ENCODE peak calls at places on chromosomes 2 and 18, in seven cellular contexts. N is fibroblast of gingiva, G is anterior cingulate cortex, P is GM12891, I is HL-60, O is NCI-H1048, B is Daoy. F is an unnamed sample.

GRCh38 chr2:227363756-227364155 is 15.3 kb downstream of the TM4SF20 start:
- DNase-seq in B (no peak), P (no peak), N (no peak), G (no peak), O (no peak), I (no peak), F (peak; percentile 17)

GRCh38 chr2:148746973-148747372 is 102.4 kb downstream of the EPC2 start:
- DNase-seq in B (no peak), P (no peak), O (no peak), N (no peak), G (no peak), I (no peak), F (no peak)

GRCh38 chr18:2564373-2564772 is 6.9 kb downstream of the METTL4 start:
- DNase-seq in N (no peak), G (no peak), I (no peak), O (no peak), P (no peak), B (no peak), F (no peak)

GRCh38 chr18:36974686-36975085 is 145.8 kb downstream of the KIAA1328 start:
- DNase-seq in I (no peak), P (no peak), N (no peak), O (no peak), G (no peak), B (no peak), F (no peak)

GRCh38 chr2:226797989-226798421 is 1.6 kb downstream of the IRS1 start:
- DNase-seq in N (no peak), B (no peak), P (no peak), I (no peak), G (no peak), O (no peak), F (no peak)

GRCh38 chr2:190533968-190534309 is 583 bp downstream of the NEMP2 start:
- DNase-seq in O (no peak), G (no peak), N (no peak), P (no peak), I (no peak), B (peak; percentile 30), F (no peak)

GRCh38 chr2:124953921-124954320 is 928.8 kb downstream of the CNTNAP5 start:
- DNase-seq in I (no peak), B (no peak), N (no peak), O (no peak), P (no peak), G (no peak), F (no peak)

GRCh38 chr2:231452799-231453508 is 11.3 kb downstream of the NCL start:
- DNase-seq in G (no peak), N (no peak), O (no peak), B (no peak), I (peak; percentile 22), P (no peak), F (no peak)

GRCh38 chr2:149472413-149472812 is 115.2 kb downstream of the MMADHC start:
- DNase-seq in O (no peak), P (no peak), I (no peak), N (no peak), B (no peak), G (no peak), F (no peak)

GRCh38 chr2:65199891-65200290 is 27.7 kb upstream of the ACTR2 start:
- DNase-seq in I (no peak), G (no peak), B (no peak), N (no peak), P (no peak), O (no peak), F (no peak)

GRCh38 chr18:12165038-12165768 is 71.6 kb downstream of the ANKRD62 start:
- DNase-seq in N (no peak), G (no peak), I (no peak), B (no peak), P (no peak), O (no peak), F (no peak)

GRCh38 chr2:74544634-74545033 is 9.1 kb downstream of the LOXL3 start:
- DNase-seq in O (no peak), G (no peak), N (no peak), I (no peak), P (no peak), B (no peak), F (no peak)

GRCh38 chr2:189483571-189484415 is 42.5 kb downstream of the WDR75 start:
- DNase-seq in I (no peak), P (no peak), B (no peak), G (no peak), O (no peak), N (no peak), F (no peak)

GRCh38 chr2:239464166-239465016 is 63.6 kb upstream of the HDAC4 start:
- DNase-seq in P (no peak), G (no peak), I (no peak), O (no peak), B (no peak), N (no peak), F (no peak)

GRCh38 chr2:113281920-113282746 is 3.4 kb upstream of the PAX8 start:
- DNase-seq in N (no peak), B (peak; percentile 59), G (no peak), O (peak; percentile 89), P (no peak), I (no peak), F (no peak)

F was measured in naive B cell.